ENCODE peak calls at places on chromosome 1, in ten cellular contexts. Z is H1, R is uterus, J is stomach, V is IMR-90, O is thyroid gland, S is testis, G is spleen, N is tibial nerve, C is right lobe of liver. E is an unnamed sample.

GRCh38 chr1:110686188-110686587 is 11.4 kb upstream of the KCNA3 start:
- DNase-seq in Z (no peak), R (no peak), J (no peak), V (no peak), O (no peak), S (no peak), G (no peak), N (no peak), C (no peak), E (no peak)

GRCh38 chr1:228087771-228088251 is 5.3 kb downstream of the ARF1 start:
- DNase-seq in Z (no peak), R (no peak), J (no peak), V (peak), O (no peak), S (peak), G (peak), N (no peak), C (peak), E (peak)

GRCh38 chr1:2808831-2809605 is 7.5 kb upstream of the TTC34 start:
- DNase-seq in Z (no peak), R (no peak), J (no peak), V (no peak), O (no peak), S (no peak), G (no peak), N (no peak), C (no peak), E (no peak)

GRCh38 chr1:224211262-224211962 is 28.4 kb downstream of the DEGS1 start:
- DNase-seq in Z (no peak), R (peak), J (peak), V (peak), O (peak), S (no peak), G (no peak), N (no peak), C (no peak), E (peak)

GRCh38 chr1:93447481-93448291 is at the start of gene FNBP1L:
- DNase-seq in Z (peak), R (peak), J (peak), V (peak), O (peak), S (peak), G (peak), N (peak), C (peak), E (peak)

GRCh38 chr1:219201656-219202055 is 28.0 kb downstream of the LYPLAL1 start:
- DNase-seq in Z (no peak), R (no peak), J (no peak), V (peak), O (no peak), S (no peak), G (no peak), N (no peak), C (no peak), E (no peak)

GRCh38 chr1:110638062-110638461 is 31.9 kb upstream of the KCNA2 start:
- DNase-seq in Z (no peak), R (no peak), J (no peak), V (no peak), O (no peak), S (no peak), G (no peak), N (no peak), C (no peak), E (no peak)

GRCh38 chr1:223500560-223501425 is 107.6 kb downstream of the CCDC185 start:
- DNase-seq in Z (no peak), R (no peak), J (no peak), V (peak), O (peak), S (no peak), G (no peak), N (no peak), C (no peak), E (no peak)

GRCh38 chr1:158391099-158391498 is 8.2 kb downstream of the OR10T2 start:
- DNase-seq in Z (no peak), R (no peak), J (no peak), V (no peak), O (no peak), S (no peak), G (no peak), N (no peak), C (no peak), E (no peak)

GRCh38 chr1:13587256-13588030 is 3.8 kb downstream of the PDPN start:
- DNase-seq in Z (no peak), R (no peak), J (no peak), V (no peak), O (no peak), S (no peak), G (no peak), N (no peak), C (no peak), E (no peak)

GRCh38 chr1:59730759-59731478 is 83.8 kb upstream of the HOOK1 start:
- DNase-seq in Z (no peak), R (peak), J (peak), V (peak), O (peak), S (peak), G (no peak), N (peak), C (peak), E (peak)

DNA sequence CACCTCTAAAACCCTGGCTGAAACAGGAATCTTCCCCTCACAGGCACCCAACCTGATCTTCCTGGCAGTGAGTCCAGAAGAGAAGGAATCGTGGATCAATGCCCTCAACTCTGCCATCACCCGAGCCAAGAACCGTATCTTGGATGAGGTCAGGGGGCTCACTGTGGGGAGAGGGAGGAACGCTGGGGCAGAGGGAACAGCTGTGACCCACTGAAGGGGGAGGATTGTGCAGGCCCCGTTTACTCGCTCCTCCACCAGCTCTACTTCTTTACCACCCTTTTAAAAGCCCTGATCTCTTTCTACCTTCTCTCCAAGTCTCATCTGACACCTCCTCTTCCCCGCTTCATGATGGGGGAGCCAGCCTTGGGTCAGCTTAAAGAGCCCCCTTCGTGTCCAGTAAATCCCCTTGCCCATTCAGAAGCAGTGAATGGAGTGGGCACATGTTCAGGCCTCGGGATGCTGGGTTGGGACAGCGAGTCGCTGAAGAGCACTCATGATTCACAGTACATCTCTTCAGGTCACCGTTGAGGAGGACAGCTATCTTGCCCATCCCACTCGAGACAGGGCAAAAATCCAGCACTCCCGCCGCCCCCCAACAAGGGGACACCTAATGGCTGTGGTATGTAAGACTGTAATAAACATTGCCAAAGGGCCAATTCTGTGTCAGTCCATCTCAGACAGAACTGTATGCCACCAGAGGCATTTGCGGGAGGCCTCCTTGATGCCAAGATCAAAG is 7.3 kb downstream of the PLEKHO1 start:
- DNase-seq in Z (no peak), R (peak), J (no peak), V (peak), O (no peak), S (no peak), G (no peak), N (no peak), C (no peak), E (no peak)
- TF ChIP-seq POLR2A in Z (no peak), R (no peak), J (no peak), V (no peak), O (no peak), S (no peak), G (no peak), N (no peak), C (no peak), E (no peak)

DNA sequence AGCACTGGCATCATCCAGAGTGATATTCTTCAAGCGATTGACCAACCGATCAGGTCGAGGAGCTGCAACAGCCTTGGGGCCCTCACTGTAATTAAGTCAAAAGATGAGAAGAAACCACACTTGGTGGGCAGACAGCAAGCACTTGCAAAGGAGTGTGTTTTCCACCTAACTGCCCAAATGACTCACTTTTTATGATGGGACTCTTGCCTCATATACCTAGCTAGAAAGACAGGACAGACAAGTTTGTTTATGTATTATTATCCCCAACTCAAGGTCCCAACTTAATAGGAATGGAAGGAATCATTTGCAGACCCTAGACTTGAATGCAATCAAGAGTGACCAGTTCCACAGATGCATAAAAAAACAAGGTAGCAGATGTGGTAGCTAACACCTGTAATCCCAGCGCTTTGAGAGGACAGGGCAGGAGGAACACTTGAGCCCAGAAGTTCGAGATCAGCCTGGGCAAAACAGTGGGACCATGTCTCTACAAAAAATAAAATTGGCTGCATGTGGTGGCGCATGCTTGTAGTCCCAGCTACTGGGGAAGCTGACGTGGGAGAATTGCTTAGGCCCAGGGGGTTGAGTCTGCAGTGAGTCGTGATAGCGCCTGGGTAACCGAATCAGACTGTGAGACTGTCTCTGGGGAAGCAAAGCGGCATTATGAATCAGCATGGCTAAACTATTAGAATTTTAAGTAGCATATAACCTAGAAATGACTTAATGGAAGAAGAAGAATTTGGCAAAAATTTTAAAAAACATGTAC is 2.3 kb upstream of the NRAS start:
- DNase-seq in Z (no peak), R (no peak), J (no peak), V (peak), O (no peak), S (no peak), G (no peak), N (no peak), C (no peak), E (no peak)
- H3K27ac ChIP-seq in Z (no peak), R (no peak), J (no peak), V (no peak), O (no peak), S (no peak), G (no peak), N (no peak), C (no peak), E (no peak)

GRCh38 chr1:156766288-156767100 is 841 bp upstream of the PRCC start:
- DNase-seq in Z (no peak), R (no peak), J (no peak), V (no peak), O (no peak), S (no peak), G (peak), N (no peak), C (no peak), E (peak)
- TF ChIP-seq POLR2A in Z (no peak), R (no peak), J (no peak), V (no peak), O (no peak), S (no peak), G (no peak), N (no peak), C (no peak), E (no peak)

GRCh38 chr1:248822148-248823032 is 3.3 kb downstream of the SH3BP5L start:
- DNase-seq in Z (no peak), R (no peak), J (no peak), V (no peak), O (no peak), S (no peak), G (peak), N (no peak), C (no peak), E (no peak)
- H3K27ac ChIP-seq in Z (no peak), R (no peak), J (no peak), V (no peak), O (no peak), S (no peak), G (peak), N (no peak), C (no peak), E (no peak)

GRCh38 chr1:15523922-15524282 is at the start of gene CASP9:
- DNase-seq in Z (no peak), R (no peak), J (no peak), V (peak), O (no peak), S (no peak), G (no peak), N (no peak), C (no peak), E (no peak)
- TF ChIP-seq POLR2A in Z (peak), R (no peak), J (no peak), V (peak), O (peak), S (no peak), G (no peak), N (no peak), C (peak), E (peak)

E was measured in sigmoid colon.